ENCODE peak calls at places on chromosomes 6 and 20, in ten cellular contexts. One of them, this sample, is unnamed.

GRCh38 chr6:158626360-158627167 is 18.0 kb downstream of the DYNLT1 start:
- DNase-seq in CD8-positive, alpha-beta memory T cell: no peak
- DNase-seq in activated naive CD8-positive, alpha-beta T cell treated with anti-CD3 and anti-CD28 coated beads, Interleukin-2, amount 50 U/mL, for 16 hours: no peak
- DNase-seq in Right ventricle myocardium superior: no peak
- DNase-seq in left lung: peak
- DNase-seq in HuH-7.5: no peak
- DNase-seq in T-cell: no peak
- DNase-seq in central memory CD4-positive, alpha-beta T cell: no peak
- DNase-seq in NCI-H446: no peak
- DNase-seq in activated gamma-delta T cell treated with anti-CD3 and anti-CD28 coated beads, Interleukin-2, amount 50 U/mL, for 16 hours: no peak
- DNase-seq in this sample: no peak

GRCh38 chr20:33984320-33984719 is 9.4 kb upstream of the RALY start:
- DNase-seq in CD8-positive, alpha-beta memory T cell: no peak
- DNase-seq in activated naive CD8-positive, alpha-beta T cell treated with anti-CD3 and anti-CD28 coated beads, Interleukin-2, amount 50 U/mL, for 16 hours: no peak
- DNase-seq in Right ventricle myocardium superior: no peak
- DNase-seq in left lung: no peak
- DNase-seq in HuH-7.5: no peak
- DNase-seq in T-cell: no peak
- DNase-seq in central memory CD4-positive, alpha-beta T cell: no peak
- DNase-seq in NCI-H446: no peak
- DNase-seq in activated gamma-delta T cell treated with anti-CD3 and anti-CD28 coated beads, Interleukin-2, amount 50 U/mL, for 16 hours: no peak
- DNase-seq in this sample: no peak

GRCh38 chr6:119318176-119318575 is 31.4 kb downstream of the MAN1A1 start:
- DNase-seq in CD8-positive, alpha-beta memory T cell: no peak
- DNase-seq in activated naive CD8-positive, alpha-beta T cell treated with anti-CD3 and anti-CD28 coated beads, Interleukin-2, amount 50 U/mL, for 16 hours: no peak
- DNase-seq in Right ventricle myocardium superior: no peak
- DNase-seq in left lung: no peak
- DNase-seq in HuH-7.5: no peak
- DNase-seq in T-cell: no peak
- DNase-seq in central memory CD4-positive, alpha-beta T cell: no peak
- DNase-seq in NCI-H446: no peak
- DNase-seq in activated gamma-delta T cell treated with anti-CD3 and anti-CD28 coated beads, Interleukin-2, amount 50 U/mL, for 16 hours: no peak
- DNase-seq in this sample: no peak

GRCh38 chr6:89387516-89388222 is 24.4 kb downstream of the RRAGD start:
- DNase-seq in CD8-positive, alpha-beta memory T cell: no peak
- DNase-seq in activated naive CD8-positive, alpha-beta T cell treated with anti-CD3 and anti-CD28 coated beads, Interleukin-2, amount 50 U/mL, for 16 hours: no peak
- DNase-seq in Right ventricle myocardium superior: no peak
- DNase-seq in left lung: no peak
- DNase-seq in HuH-7.5: no peak
- DNase-seq in T-cell: no peak
- DNase-seq in central memory CD4-positive, alpha-beta T cell: no peak
- DNase-seq in NCI-H446: no peak
- DNase-seq in activated gamma-delta T cell treated with anti-CD3 and anti-CD28 coated beads, Interleukin-2, amount 50 U/mL, for 16 hours: no peak
- DNase-seq in this sample: no peak

GRCh38 chr6:46053034-46053933 is 37.6 kb upstream of the CLIC5 start:
- DNase-seq in CD8-positive, alpha-beta memory T cell: no peak
- DNase-seq in activated naive CD8-positive, alpha-beta T cell treated with anti-CD3 and anti-CD28 coated beads, Interleukin-2, amount 50 U/mL, for 16 hours: no peak
- DNase-seq in Right ventricle myocardium superior: no peak
- DNase-seq in left lung: peak
- DNase-seq in HuH-7.5: peak
- DNase-seq in T-cell: no peak
- DNase-seq in central memory CD4-positive, alpha-beta T cell: no peak
- DNase-seq in NCI-H446: no peak
- DNase-seq in activated gamma-delta T cell treated with anti-CD3 and anti-CD28 coated beads, Interleukin-2, amount 50 U/mL, for 16 hours: no peak
- DNase-seq in this sample: no peak

GRCh38 chr6:13311155-13311554 is 17.2 kb downstream of the TBC1D7 start:
- DNase-seq in CD8-positive, alpha-beta memory T cell: no peak
- DNase-seq in activated naive CD8-positive, alpha-beta T cell treated with anti-CD3 and anti-CD28 coated beads, Interleukin-2, amount 50 U/mL, for 16 hours: no peak
- DNase-seq in Right ventricle myocardium superior: no peak
- DNase-seq in left lung: no peak
- DNase-seq in HuH-7.5: no peak
- DNase-seq in T-cell: no peak
- DNase-seq in central memory CD4-positive, alpha-beta T cell: no peak
- DNase-seq in NCI-H446: no peak
- DNase-seq in activated gamma-delta T cell treated with anti-CD3 and anti-CD28 coated beads, Interleukin-2, amount 50 U/mL, for 16 hours: no peak
- DNase-seq in this sample: no peak

GRCh38 chr6:13766201-13766634 is 48.1 kb downstream of the MCUR1 start:
- DNase-seq in CD8-positive, alpha-beta memory T cell: no peak
- DNase-seq in activated naive CD8-positive, alpha-beta T cell treated with anti-CD3 and anti-CD28 coated beads, Interleukin-2, amount 50 U/mL, for 16 hours: no peak
- DNase-seq in Right ventricle myocardium superior: no peak
- DNase-seq in left lung: no peak
- DNase-seq in HuH-7.5: no peak
- DNase-seq in T-cell: no peak
- DNase-seq in central memory CD4-positive, alpha-beta T cell: no peak
- DNase-seq in NCI-H446: no peak
- DNase-seq in activated gamma-delta T cell treated with anti-CD3 and anti-CD28 coated beads, Interleukin-2, amount 50 U/mL, for 16 hours: no peak
- DNase-seq in this sample: no peak

GRCh38 chr6:130183271-130184222 is 39.2 kb downstream of the SAMD3 start:
- DNase-seq in CD8-positive, alpha-beta memory T cell: peak
- DNase-seq in activated naive CD8-positive, alpha-beta T cell treated with anti-CD3 and anti-CD28 coated beads, Interleukin-2, amount 50 U/mL, for 16 hours: no peak
- DNase-seq in Right ventricle myocardium superior: no peak
- DNase-seq in left lung: no peak
- DNase-seq in HuH-7.5: no peak
- DNase-seq in T-cell: peak
- DNase-seq in central memory CD4-positive, alpha-beta T cell: peak
- DNase-seq in NCI-H446: no peak
- DNase-seq in activated gamma-delta T cell treated with anti-CD3 and anti-CD28 coated beads, Interleukin-2, amount 50 U/mL, for 16 hours: no peak
- DNase-seq in this sample: no peak

GRCh38 chr20:59823456-59823855 is 110.0 kb downstream of the SYCP2 start:
- DNase-seq in CD8-positive, alpha-beta memory T cell: no peak
- DNase-seq in activated naive CD8-positive, alpha-beta T cell treated with anti-CD3 and anti-CD28 coated beads, Interleukin-2, amount 50 U/mL, for 16 hours: no peak
- DNase-seq in Right ventricle myocardium superior: no peak
- DNase-seq in left lung: no peak
- DNase-seq in HuH-7.5: no peak
- DNase-seq in T-cell: no peak
- DNase-seq in central memory CD4-positive, alpha-beta T cell: no peak
- DNase-seq in NCI-H446: no peak
- DNase-seq in activated gamma-delta T cell treated with anti-CD3 and anti-CD28 coated beads, Interleukin-2, amount 50 U/mL, for 16 hours: no peak
- DNase-seq in this sample: no peak

GRCh38 chr6:90460067-90460466 is 126.8 kb downstream of the MAP3K7 start:
- DNase-seq in CD8-positive, alpha-beta memory T cell: no peak
- DNase-seq in activated naive CD8-positive, alpha-beta T cell treated with anti-CD3 and anti-CD28 coated beads, Interleukin-2, amount 50 U/mL, for 16 hours: no peak
- DNase-seq in Right ventricle myocardium superior: no peak
- DNase-seq in left lung: no peak
- DNase-seq in HuH-7.5: no peak
- DNase-seq in T-cell: no peak
- DNase-seq in central memory CD4-positive, alpha-beta T cell: no peak
- DNase-seq in NCI-H446: no peak
- DNase-seq in activated gamma-delta T cell treated with anti-CD3 and anti-CD28 coated beads, Interleukin-2, amount 50 U/mL, for 16 hours: no peak
- DNase-seq in this sample: no peak

GRCh38 chr6:161536141-161536735 is 262.4 kb upstream of the AGPAT4 start:
- DNase-seq in CD8-positive, alpha-beta memory T cell: no peak
- DNase-seq in activated naive CD8-positive, alpha-beta T cell treated with anti-CD3 and anti-CD28 coated beads, Interleukin-2, amount 50 U/mL, for 16 hours: no peak
- DNase-seq in Right ventricle myocardium superior: no peak
- DNase-seq in left lung: no peak
- DNase-seq in HuH-7.5: no peak
- DNase-seq in T-cell: no peak
- DNase-seq in central memory CD4-positive, alpha-beta T cell: no peak
- DNase-seq in NCI-H446: no peak
- DNase-seq in activated gamma-delta T cell treated with anti-CD3 and anti-CD28 coated beads, Interleukin-2, amount 50 U/mL, for 16 hours: no peak
- DNase-seq in this sample: no peak

GRCh38 chr20:37564388-37565133 is 36.9 kb upstream of the BLCAP start:
- DNase-seq in CD8-positive, alpha-beta memory T cell: peak
- DNase-seq in activated naive CD8-positive, alpha-beta T cell treated with anti-CD3 and anti-CD28 coated beads, Interleukin-2, amount 50 U/mL, for 16 hours: no peak
- DNase-seq in Right ventricle myocardium superior: peak
- DNase-seq in left lung: peak
- DNase-seq in HuH-7.5: peak
- DNase-seq in T-cell: peak
- DNase-seq in central memory CD4-positive, alpha-beta T cell: peak
- DNase-seq in NCI-H446: peak
- DNase-seq in activated gamma-delta T cell treated with anti-CD3 and anti-CD28 coated beads, Interleukin-2, amount 50 U/mL, for 16 hours: no peak
- DNase-seq in this sample: peak

GRCh38 chr6:106119526-106119925 is 33.4 kb downstream of the PRDM1 start:
- DNase-seq in CD8-positive, alpha-beta memory T cell: no peak
- DNase-seq in activated naive CD8-positive, alpha-beta T cell treated with anti-CD3 and anti-CD28 coated beads, Interleukin-2, amount 50 U/mL, for 16 hours: no peak
- DNase-seq in Right ventricle myocardium superior: no peak
- DNase-seq in left lung: peak
- DNase-seq in HuH-7.5: no peak
- DNase-seq in T-cell: no peak
- DNase-seq in central memory CD4-positive, alpha-beta T cell: no peak
- DNase-seq in NCI-H446: no peak
- DNase-seq in activated gamma-delta T cell treated with anti-CD3 and anti-CD28 coated beads, Interleukin-2, amount 50 U/mL, for 16 hours: no peak
- DNase-seq in this sample: no peak

GRCh38 chr6:106783631-106784566 is 154.5 kb downstream of the QRSL1 start:
- DNase-seq in CD8-positive, alpha-beta memory T cell: no peak
- DNase-seq in activated naive CD8-positive, alpha-beta T cell treated with anti-CD3 and anti-CD28 coated beads, Interleukin-2, amount 50 U/mL, for 16 hours: no peak
- DNase-seq in Right ventricle myocardium superior: no peak
- DNase-seq in left lung: no peak
- DNase-seq in HuH-7.5: no peak
- DNase-seq in T-cell: no peak
- DNase-seq in central memory CD4-positive, alpha-beta T cell: no peak
- DNase-seq in NCI-H446: no peak
- DNase-seq in activated gamma-delta T cell treated with anti-CD3 and anti-CD28 coated beads, Interleukin-2, amount 50 U/mL, for 16 hours: no peak
- DNase-seq in this sample: no peak

GRCh38 chr6:158649289-158650143 is at the start of gene SYTL3:
- DNase-seq in CD8-positive, alpha-beta memory T cell: peak
- DNase-seq in activated naive CD8-positive, alpha-beta T cell treated with anti-CD3 and anti-CD28 coated beads, Interleukin-2, amount 50 U/mL, for 16 hours: peak
- DNase-seq in Right ventricle myocardium superior: peak
- DNase-seq in left lung: peak
- DNase-seq in HuH-7.5: no peak
- DNase-seq in T-cell: peak
- DNase-seq in central memory CD4-positive, alpha-beta T cell: peak
- DNase-seq in NCI-H446: no peak
- DNase-seq in activated gamma-delta T cell treated with anti-CD3 and anti-CD28 coated beads, Interleukin-2, amount 50 U/mL, for 16 hours: peak
- DNase-seq in this sample: no peak

GRCh38 chr6:37819802-37820712 is 530 bp downstream of the ZFAND3 start:
- DNase-seq in CD8-positive, alpha-beta memory T cell: peak
- DNase-seq in activated naive CD8-positive, alpha-beta T cell treated with anti-CD3 and anti-CD28 coated beads, Interleukin-2, amount 50 U/mL, for 16 hours: no peak
- DNase-seq in Right ventricle myocardium superior: peak
- DNase-seq in left lung: peak
- DNase-seq in HuH-7.5: no peak
- DNase-seq in T-cell: peak
- DNase-seq in central memory CD4-positive, alpha-beta T cell: peak
- DNase-seq in NCI-H446: peak
- DNase-seq in activated gamma-delta T cell treated with anti-CD3 and anti-CD28 coated beads, Interleukin-2, amount 50 U/mL, for 16 hours: peak
- DNase-seq in this sample: no peak

GRCh38 chr6:74925683-74926082 is 280.2 kb downstream of the COL12A1 start:
- DNase-seq in CD8-positive, alpha-beta memory T cell: no peak
- DNase-seq in activated naive CD8-positive, alpha-beta T cell treated with anti-CD3 and anti-CD28 coated beads, Interleukin-2, amount 50 U/mL, for 16 hours: no peak
- DNase-seq in Right ventricle myocardium superior: no peak
- DNase-seq in left lung: no peak
- DNase-seq in HuH-7.5: no peak
- DNase-seq in T-cell: no peak
- DNase-seq in central memory CD4-positive, alpha-beta T cell: no peak
- DNase-seq in NCI-H446: no peak
- DNase-seq in activated gamma-delta T cell treated with anti-CD3 and anti-CD28 coated beads, Interleukin-2, amount 50 U/mL, for 16 hours: no peak
- DNase-seq in this sample: no peak

GRCh38 chr6:106512048-106512957 is 117.0 kb downstream of the RTN4IP1 start:
- DNase-seq in CD8-positive, alpha-beta memory T cell: peak
- DNase-seq in activated naive CD8-positive, alpha-beta T cell treated with anti-CD3 and anti-CD28 coated beads, Interleukin-2, amount 50 U/mL, for 16 hours: peak
- DNase-seq in Right ventricle myocardium superior: peak
- DNase-seq in left lung: peak
- DNase-seq in HuH-7.5: peak
- DNase-seq in T-cell: peak
- DNase-seq in central memory CD4-positive, alpha-beta T cell: peak
- DNase-seq in NCI-H446: no peak
- DNase-seq in activated gamma-delta T cell treated with anti-CD3 and anti-CD28 coated beads, Interleukin-2, amount 50 U/mL, for 16 hours: peak
- DNase-seq in this sample: no peak

GRCh38 chr6:38846844-38847243 is 131.7 kb downstream of the DNAH8 start:
- DNase-seq in CD8-positive, alpha-beta memory T cell: no peak
- DNase-seq in activated naive CD8-positive, alpha-beta T cell treated with anti-CD3 and anti-CD28 coated beads, Interleukin-2, amount 50 U/mL, for 16 hours: no peak
- DNase-seq in Right ventricle myocardium superior: no peak
- DNase-seq in left lung: no peak
- DNase-seq in HuH-7.5: no peak
- DNase-seq in T-cell: no peak
- DNase-seq in central memory CD4-positive, alpha-beta T cell: no peak
- DNase-seq in NCI-H446: no peak
- DNase-seq in activated gamma-delta T cell treated with anti-CD3 and anti-CD28 coated beads, Interleukin-2, amount 50 U/mL, for 16 hours: no peak
- DNase-seq in this sample: no peak

GRCh38 chr6:152380993-152381898 is 255.9 kb downstream of the SYNE1 start:
- DNase-seq in CD8-positive, alpha-beta memory T cell: no peak
- DNase-seq in activated naive CD8-positive, alpha-beta T cell treated with anti-CD3 and anti-CD28 coated beads, Interleukin-2, amount 50 U/mL, for 16 hours: no peak
- DNase-seq in Right ventricle myocardium superior: peak
- DNase-seq in left lung: peak
- DNase-seq in HuH-7.5: no peak
- DNase-seq in T-cell: no peak
- DNase-seq in central memory CD4-positive, alpha-beta T cell: no peak
- DNase-seq in NCI-H446: no peak
- DNase-seq in activated gamma-delta T cell treated with anti-CD3 and anti-CD28 coated beads, Interleukin-2, amount 50 U/mL, for 16 hours: no peak
- DNase-seq in this sample: no peak

GRCh38 chr6:37061157-37061804 is 55.8 kb downstream of the FGD2 start:
- DNase-seq in CD8-positive, alpha-beta memory T cell: no peak
- DNase-seq in activated naive CD8-positive, alpha-beta T cell treated with anti-CD3 and anti-CD28 coated beads, Interleukin-2, amount 50 U/mL, for 16 hours: no peak
- DNase-seq in Right ventricle myocardium superior: peak
- DNase-seq in left lung: no peak
- DNase-seq in HuH-7.5: no peak
- DNase-seq in T-cell: no peak
- DNase-seq in central memory CD4-positive, alpha-beta T cell: no peak
- DNase-seq in NCI-H446: no peak
- DNase-seq in activated gamma-delta T cell treated with anti-CD3 and anti-CD28 coated beads, Interleukin-2, amount 50 U/mL, for 16 hours: no peak
- DNase-seq in this sample: no peak

This sample was measured in NCI-H1694.